ENCODE peak calls at places on chromosomes 11 and 22, in seven cellular contexts. N, R, C, X, L, M and I are unnamed samples.

GRCh38 chr11:69427337-69427736 is 54.1 kb upstream of the LINC01488 start:
- DNase-seq in X (no peak), C (no peak), L (no peak), R (no peak), N (peak), M (no peak), I (no peak)

GRCh38 chr11:105799263-105799662 is 189.4 kb downstream of the GRIA4 start:
- DNase-seq in X (no peak), R (no peak), N (no peak), C (no peak), L (no peak), M (no peak), I (no peak)

GRCh38 chr11:81669944-81670526 is 1063.6 kb downstream of the FAM181B start:
- DNase-seq in L (no peak), C (no peak), R (no peak), X (no peak), M (no peak), N (no peak), I (no peak)

GRCh38 chr11:61124574-61125309 is 22.5 kb downstream of the CD5 start:
- DNase-seq in M (no peak), X (no peak), C (no peak), R (no peak), L (no peak), N (no peak), I (no peak)

GRCh38 chr22:17807571-17808410 is 33.5 kb upstream of the BID start:
- DNase-seq in M (no peak), N (peak), C (no peak), X (no peak), L (no peak), R (no peak), I (no peak)

GRCh38 chr11:11608783-11609232 is 13.0 kb downstream of the GALNT18 start:
- DNase-seq in M (peak), R (no peak), C (no peak), L (no peak), N (no peak), X (no peak), I (no peak)

GRCh38 chr11:117128289-117128688 is 15.8 kb upstream of the PAFAH1B2 start:
- DNase-seq in X (no peak), L (no peak), M (no peak), N (no peak), C (no peak), R (no peak), I (no peak)

GRCh38 chr22:29346659-29347058 is 31.2 kb upstream of the RASL10A start:
- DNase-seq in N (no peak), X (no peak), C (no peak), M (no peak), R (no peak), L (no peak), I (no peak)

GRCh38 chr11:45885274-45885920 is at the start of gene MAPK8IP1:
- DNase-seq in L (no peak), M (no peak), N (no peak), R (peak), C (peak), X (no peak), I (peak)

GRCh38 chr11:133153031-133153430 is 379.3 kb downstream of the OPCML start:
- DNase-seq in M (no peak), X (no peak), L (no peak), R (no peak), N (no peak), C (no peak), I (no peak)

GRCh38 chr11:75633409-75634011 is 35.3 kb downstream of the MAP6 start:
- DNase-seq in X (no peak), C (no peak), L (peak), N (no peak), M (no peak), R (no peak), I (no peak)

GRCh38 chr11:132992838-132993680 is 539.2 kb downstream of the OPCML start:
- DNase-seq in L (peak), M (no peak), C (no peak), R (no peak), X (no peak), N (no peak), I (no peak)

GRCh38 chr11:100730266-100730665 is 43.2 kb downstream of the ARHGAP42 start:
- DNase-seq in N (no peak), R (no peak), L (no peak), X (no peak), M (peak), C (no peak), I (no peak)

GRCh38 chr11:44774736-44775135 is 48.0 kb downstream of the TSPAN18 start:
- DNase-seq in N (no peak), L (no peak), C (no peak), X (no peak), M (no peak), R (peak), I (no peak)

GRCh38 chr22:32059426-32059825 is 16.4 kb downstream of the SLC5A1 start:
- DNase-seq in X (no peak), R (no peak), M (no peak), L (no peak), N (no peak), C (no peak), I (no peak)

GRCh38 chr11:10387209-10388083 is 67.6 kb upstream of the AMPD3 start:
- DNase-seq in C (peak), N (no peak), L (peak), M (peak), X (peak), R (no peak), I (peak)

GRCh38 chr11:96307748-96308133 is 35.3 kb downstream of the MAML2 start:
- DNase-seq in R (no peak), M (peak), L (no peak), N (no peak), X (no peak), C (peak), I (no peak)

GRCh38 chr22:16963189-16963945 is 44.7 kb downstream of the GAB4 start:
- DNase-seq in L (peak), C (no peak), N (no peak), R (no peak), X (no peak), M (no peak), I (no peak)

GRCh38 chr11:10926801-10927200 is 68.9 kb upstream of the ZBED5 start:
- DNase-seq in X (no peak), M (no peak), N (no peak), L (peak), C (no peak), R (no peak), I (no peak)

GRCh38 chr11:2509481-2510001 is 64.7 kb downstream of the KCNQ1 start:
- DNase-seq in R (peak), X (peak), N (peak), M (no peak), C (no peak), L (no peak), I (no peak)

GRCh38 chr11:134469627-134470026 is 57.6 kb upstream of the B3GAT1 start:
- DNase-seq in M (no peak), N (no peak), R (no peak), C (no peak), L (no peak), X (no peak), I (no peak)

GRCh38 chr11:76163289-76163880 is 42.9 kb downstream of the WNT11 start:
- DNase-seq in R (no peak), L (no peak), M (no peak), N (no peak), X (no peak), C (no peak), I (no peak)

GRCh38 chr11:114197799-114198500 is 98.2 kb upstream of the NNMT start:
- DNase-seq in R (peak), C (no peak), L (no peak), X (peak), M (peak), N (peak), I (peak)

GRCh38 chr11:57485217-57486007 is 25.1 kb downstream of the RTN4RL2 start:
- DNase-seq in M (no peak), L (no peak), N (no peak), C (no peak), X (no peak), R (no peak), I (peak)

GRCh38 chr11:57641426-57641825 is 8.3 kb downstream of the YPEL4 start:
- DNase-seq in L (no peak), X (no peak), N (no peak), C (no peak), M (no peak), R (peak), I (peak)

GRCh38 chr11:117911694-117912093 is 17.5 kb downstream of the TMPRSS13 start:
- DNase-seq in L (no peak), M (no peak), N (no peak), C (no peak), X (peak), R (no peak), I (no peak)

GRCh38 chr11:85974126-85974525 is 94.8 kb downstream of the PICALM start:
- DNase-seq in X (no peak), M (no peak), N (no peak), R (no peak), L (no peak), C (no peak), I (no peak)

GRCh38 chr11:57440744-57441414 is 14.0 kb upstream of the SLC43A3 start:
- DNase-seq in X (no peak), N (no peak), C (no peak), R (no peak), L (no peak), M (no peak), I (no peak)

GRCh38 chr11:47524200-47524874 is 28.6 kb downstream of the CELF1 start:
- DNase-seq in N (no peak), L (no peak), M (no peak), X (peak), C (no peak), R (no peak), I (peak)

GRCh38 chr11:78420255-78420764 is 2.7 kb upstream of the GAB2 start:
- DNase-seq in N (peak), L (no peak), X (peak), C (peak), R (peak), M (no peak), I (peak)

GRCh38 chr11:7442588-7443215 is 42.6 kb upstream of the OLFML1 start:
- DNase-seq in C (peak), N (peak), M (no peak), R (peak), L (no peak), X (peak), I (peak)

GRCh38 chr11:131833371-131833770 is 463.0 kb downstream of the NTM start:
- DNase-seq in L (no peak), R (no peak), X (no peak), N (no peak), C (no peak), M (no peak), I (no peak)

GRCh38 chr11:116239247-116239646 is 533.5 kb downstream of the BUD13 start:
- DNase-seq in N (no peak), L (no peak), X (no peak), R (no peak), C (no peak), M (no peak), I (no peak)

DNA sequence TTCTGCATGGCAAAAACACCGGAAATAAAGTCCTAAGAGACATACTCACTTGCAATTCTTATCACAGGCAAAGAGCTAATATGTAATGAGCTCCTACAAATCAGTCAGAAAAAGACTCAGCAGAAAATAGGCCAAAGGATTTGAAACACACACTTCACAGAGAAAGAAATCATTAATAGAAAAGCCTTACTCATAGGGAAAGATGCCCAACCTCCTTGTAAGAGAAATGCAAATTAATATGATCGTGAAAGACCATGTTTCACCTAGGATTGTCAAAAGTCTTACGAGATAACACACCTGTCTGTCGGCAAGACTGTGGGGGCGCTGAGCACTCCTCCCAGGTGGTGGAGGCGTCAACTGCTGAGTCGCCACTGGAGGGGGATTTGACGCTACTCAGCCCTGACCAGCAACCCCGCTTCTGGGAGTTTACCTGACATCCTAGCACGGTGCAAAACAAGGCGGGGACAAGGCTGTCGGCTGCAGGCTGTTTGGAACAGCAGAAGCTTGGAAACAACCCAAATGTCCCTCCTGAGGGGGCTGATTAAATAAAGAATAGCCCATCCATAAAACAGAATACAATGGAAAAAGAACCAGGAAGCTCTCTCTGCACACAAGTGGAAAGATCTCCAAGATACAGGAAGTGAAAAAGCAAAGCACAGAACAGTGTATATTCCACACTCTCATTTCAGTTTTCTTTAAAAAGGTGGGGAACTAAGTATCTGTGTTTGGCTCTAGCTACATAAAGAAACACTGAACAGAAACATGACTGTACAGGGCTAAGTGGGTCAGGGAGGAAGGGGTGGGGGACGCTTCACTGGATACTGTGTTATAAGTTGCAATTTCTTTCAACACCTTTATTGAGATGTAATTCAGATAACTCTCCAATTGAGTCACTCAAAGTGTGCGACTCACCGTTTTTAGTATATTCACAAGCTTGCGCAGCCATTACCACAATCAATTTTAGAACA is 11.5 kb downstream of the CSNK1E start:
- DNase-seq in X (no peak), M (no peak), L (no peak), R (no peak), N (no peak), C (peak), I (no peak)
- TF ChIP-seq CTCF in X (no peak), M (no peak), L (no peak), R (no peak), N (no peak), C (no peak), I (no peak)

GRCh38 chr11:68036717-68037239 is 2.0 kb upstream of the TCIRG1 start:
- DNase-seq in C (no peak), N (peak), X (peak), L (no peak), R (peak), M (no peak), I (peak)

GRCh38 chr11:68038226-68038717 is 553 bp upstream of the TCIRG1 start:
- DNase-seq in C (no peak), R (peak), N (peak), M (no peak), L (no peak), X (peak), I (peak)

GRCh38 chr11:68037481-68038225 is 1.2 kb upstream of the TCIRG1 start:
- DNase-seq in C (no peak), N (peak), R (peak), X (no peak), L (no peak), M (no peak), I (peak)

GRCh38 chr11:68035266-68035876 is 3.5 kb upstream of the TCIRG1 start:
- DNase-seq in R (no peak), N (peak), L (no peak), C (no peak), X (no peak), M (no peak), I (no peak)

GRCh38 chr11:68036141-68036716 is 2.6 kb upstream of the TCIRG1 start:
- DNase-seq in N (peak), R (no peak), L (no peak), M (no peak), C (no peak), X (no peak), I (no peak)
- H3K4me3 ChIP-seq in N (no peak), R (no peak), L (no peak), M (no peak), C (no peak), X (no peak), I (no peak)

GRCh38 chr11:128757886-128758612 is 64.2 kb downstream of the FLI1 start:
- DNase-seq in R (no peak), C (no peak), L (no peak), N (no peak), X (no peak), M (no peak), I (no peak)
- TF ChIP-seq CTCF in R (no peak), C (no peak), L (no peak), N (no peak), X (no peak), M (no peak), I (no peak)

DNA sequence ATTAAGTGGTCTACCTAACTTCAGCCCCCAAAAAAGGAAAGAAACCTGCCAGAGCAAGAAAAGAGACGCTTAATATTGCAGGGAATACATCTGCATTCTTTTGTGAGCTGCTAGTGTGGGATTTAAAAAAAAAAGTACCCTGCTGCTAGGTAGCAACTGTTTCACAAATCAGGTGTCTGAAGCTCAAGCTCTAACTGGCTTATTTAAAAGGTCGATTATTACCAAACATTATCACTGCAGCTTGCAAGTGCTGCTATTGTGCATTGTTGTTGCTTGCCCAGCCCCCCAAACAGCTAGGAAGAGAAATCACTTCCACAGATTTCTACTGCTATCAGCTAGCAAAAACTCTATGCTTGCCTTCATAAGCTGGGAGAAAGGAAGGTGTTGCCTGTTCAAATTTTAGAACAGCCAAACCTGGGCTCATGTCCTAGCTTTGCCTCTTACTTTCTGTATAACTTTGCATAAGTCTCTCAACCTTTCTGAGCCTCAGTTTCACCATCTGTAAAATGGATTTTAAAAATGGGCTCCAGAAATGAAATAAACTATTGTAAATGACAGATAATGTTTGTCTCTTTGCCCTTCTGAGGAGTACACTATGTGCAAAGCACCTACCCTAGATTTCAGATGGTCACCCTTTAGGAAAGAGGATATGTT is 68.9 kb downstream of the FAM168A start:
- DNase-seq in X (no peak), C (no peak), R (no peak), L (no peak), M (no peak), N (no peak), I (peak)
- H3K4me3 ChIP-seq in X (peak), C (no peak), R (no peak), L (peak), M (no peak), N (peak), I (no peak)

GRCh38 chr22:43922123-43922522 is 1.5 kb upstream of the PNPLA3 start:
- DNase-seq in C (no peak), R (no peak), X (no peak), L (no peak), M (no peak), N (no peak), I (no peak)

GRCh38 chr22:43926349-43926710 is 2.7 kb downstream of the PNPLA3 start:
- DNase-seq in C (no peak), M (no peak), L (no peak), X (no peak), N (no peak), R (no peak), I (no peak)

GRCh38 chr22:43923191-43923590 is 414 bp upstream of the PNPLA3 start:
- DNase-seq in C (no peak), R (no peak), X (no peak), M (no peak), N (no peak), L (no peak), I (peak)

GRCh38 chr22:43925433-43926348 is 2.1 kb downstream of the PNPLA3 start:
- DNase-seq in M (no peak), C (no peak), R (no peak), N (peak), L (no peak), X (no peak), I (no peak)

GRCh38 chr22:43923631-43924548 is at the start of gene PNPLA3:
- DNase-seq in R (peak), X (peak), C (peak), M (no peak), L (no peak), N (peak), I (peak)
- TF ChIP-seq CTCF in R (no peak), X (no peak), C (no peak), M (peak), L (no peak), N (no peak), I (no peak)

DNA sequence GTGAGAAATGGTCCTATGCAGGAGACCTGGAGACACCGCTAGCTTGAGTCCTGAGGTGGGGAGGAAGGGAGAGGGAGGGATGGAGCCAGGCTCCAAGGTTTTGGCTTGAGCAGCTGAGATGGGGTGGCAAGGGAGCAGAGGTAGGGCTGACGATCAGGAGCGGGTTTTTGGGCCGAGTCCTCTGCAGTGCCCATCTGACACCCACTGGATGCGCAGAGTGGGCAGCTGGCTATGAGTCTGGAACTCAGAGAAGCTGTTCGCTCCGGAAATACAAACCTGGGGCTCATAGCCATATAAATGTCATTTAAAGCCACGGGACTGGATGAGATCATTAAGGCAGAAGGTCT is 450 bp upstream of the MAFF start:
- DNase-seq in R (no peak), C (no peak), M (no peak), N (no peak), X (peak), L (no peak), I (no peak)
- H3K4me3 ChIP-seq in R (no peak), C (peak), M (peak), N (peak), X (peak), L (peak), I (no peak)

GRCh38 chr22:27381960-27382742 is 419.4 kb downstream of the MN1 start:
- DNase-seq in R (no peak), X (no peak), N (no peak), L (peak), C (no peak), M (no peak), I (no peak)
- TF ChIP-seq CTCF in R (no peak), X (no peak), N (no peak), L (no peak), C (no peak), M (no peak), I (no peak)